ENCODE peak calls at places on chromosome 15, in seven cellular contexts. W, S, X, T, G, Q and U are unnamed samples.

GRCh38 chr15:38996111-38996541 is 431.5 kb upstream of the RASGRP1 start:
- DNase-seq in Q (no peak), S (no peak), W (no peak), T (no peak), G (no peak), X (no peak), U (no peak)

GRCh38 chr15:39472661-39473657 is 107.9 kb upstream of the THBS1 start:
- DNase-seq in X (peak; percentile 98), G (peak; percentile 73), T (no peak), S (peak; percentile 81), W (no peak), Q (peak; percentile 92), U (peak; percentile 76)

GRCh38 chr15:51924146-51925068 is 47.2 kb downstream of the LEO1 start:
- DNase-seq in Q (no peak), X (no peak), S (no peak), W (no peak), T (no peak), G (no peak), U (no peak)

GRCh38 chr15:62983956-62984355 is 58.6 kb upstream of the TPM1 start:
- DNase-seq in W (no peak), S (no peak), Q (no peak), X (no peak), G (no peak), T (no peak), U (no peak)

GRCh38 chr15:91926871-91927270 is 73.4 kb downstream of the SLCO3A1 start:
- DNase-seq in W (no peak), T (no peak), Q (no peak), S (no peak), X (no peak), G (no peak), U (no peak)

GRCh38 chr15:28191832-28192231 is 92.7 kb upstream of the OCA2 start:
- DNase-seq in Q (peak; percentile 16), S (peak; percentile 17), X (no peak), G (peak; percentile 58), T (no peak), W (peak; percentile 30), U (no peak)

GRCh38 chr15:38189651-38190280 is 62.9 kb upstream of the SPRED1 start:
- DNase-seq in G (no peak), W (no peak), X (no peak), T (no peak), Q (no peak), S (no peak), U (no peak)

GRCh38 chr15:63157891-63158431 is 684 bp upstream of the RPS27L start:
- DNase-seq in W (peak; percentile 86), X (peak; percentile 70), G (peak; percentile 28), Q (peak; percentile 23), T (peak; percentile 53), S (peak; percentile 54), U (peak; percentile 65)

GRCh38 chr15:92617197-92618037 is 38.2 kb downstream of the FAM174B start:
- DNase-seq in Q (peak; percentile 91), W (peak; percentile 72), S (peak; percentile 71), T (no peak), G (peak; percentile 74), X (peak; percentile 87), U (peak; percentile 31)

GRCh38 chr15:92391640-92392039 is 2.0 kb upstream of the ST8SIA2 start:
- DNase-seq in X (no peak), S (no peak), W (peak; percentile 76), Q (no peak), G (no peak), T (peak; percentile 18), U (no peak)

GRCh38 chr15:78838480-78838879 is 27.2 kb upstream of the ADAMTS7 start:
- DNase-seq in W (no peak), Q (no peak), S (no peak), T (no peak), X (no peak), G (no peak), U (no peak)

GRCh38 chr15:66269326-66270090 is 16.0 kb upstream of the MEGF11 start:
- DNase-seq in S (peak; percentile 40), X (no peak), W (peak; percentile 34), T (no peak), G (no peak), Q (no peak), U (no peak)

GRCh38 chr15:27679621-27680521 is 419.2 kb downstream of the OCA2 start:
- DNase-seq in G (no peak), T (no peak), W (no peak), X (no peak), S (no peak), Q (no peak), U (no peak)

GRCh38 chr15:37218351-37218916 is 118.1 kb upstream of the MEIS2 start:
- DNase-seq in S (no peak), T (no peak), G (no peak), X (no peak), W (no peak), Q (no peak), U (no peak)

GRCh38 chr15:48914717-48915116 is 36.8 kb downstream of the EID1 start:
- DNase-seq in W (no peak), G (no peak), T (no peak), S (no peak), X (no peak), Q (no peak), U (no peak)

GRCh38 chr15:65056106-65056505 is 10.9 kb downstream of the SLC51B start:
- DNase-seq in S (no peak), W (no peak), Q (no peak), G (no peak), T (no peak), X (no peak), U (no peak)

GRCh38 chr15:68640791-68641331 is 62.1 kb downstream of the CORO2B start:
- DNase-seq in W (no peak), Q (no peak), T (no peak), S (no peak), G (no peak), X (no peak), U (no peak)

GRCh38 chr15:40871749-40872617 is 2.1 kb downstream of the RHOV start:
- DNase-seq in T (no peak), W (no peak), X (no peak), S (peak; percentile 77), Q (peak; percentile 97), G (no peak), U (no peak)

GRCh38 chr15:66823601-66824000 is 121.6 kb downstream of the SMAD6 start:
- DNase-seq in G (no peak), X (no peak), W (no peak), Q (no peak), S (no peak), T (no peak), U (no peak)

GRCh38 chr15:32853667-32854066 is 135.9 kb downstream of the GREM1 start:
- DNase-seq in X (no peak), G (no peak), Q (no peak), W (no peak), T (no peak), S (no peak), U (no peak)

GRCh38 chr15:32857732-32858131 is 139.9 kb downstream of the GREM1 start:
- DNase-seq in Q (no peak), S (no peak), W (no peak), T (no peak), X (no peak), G (no peak), U (no peak)

GRCh38 chr15:32852771-32853170 is 135.0 kb downstream of the GREM1 start:
- DNase-seq in G (no peak), X (no peak), T (no peak), S (no peak), Q (no peak), W (peak; percentile 89), U (no peak)

GRCh38 chr15:32856753-32857152 is 138.9 kb downstream of the GREM1 start:
- DNase-seq in G (no peak), T (no peak), X (no peak), S (no peak), Q (no peak), W (no peak), U (no peak)

GRCh38 chr15:32855942-32856341 is 138.1 kb downstream of the GREM1 start:
- DNase-seq in T (no peak), X (no peak), Q (no peak), W (peak; percentile 93), G (no peak), S (no peak), U (no peak)
- H3K4me3 ChIP-seq in T (no peak overlapping the region), X (no peak overlapping the region), Q (no peak overlapping the region), W (no peak overlapping the region), G (no peak overlapping the region), S (no peak overlapping the region), U (no peak overlapping the region)

GRCh38 chr15:23472033-23472432 is 25.0 kb upstream of the GOLGA6L2 start:
- DNase-seq in G (no peak), X (no peak), W (no peak), S (no peak), Q (no peak), T (no peak), U (no peak)

GRCh38 chr15:23472678-23473077 is 25.6 kb upstream of the GOLGA6L2 start:
- DNase-seq in X (no peak), T (no peak), Q (no peak), S (no peak), G (no peak), W (peak; percentile 92), U (no peak)

DNA sequence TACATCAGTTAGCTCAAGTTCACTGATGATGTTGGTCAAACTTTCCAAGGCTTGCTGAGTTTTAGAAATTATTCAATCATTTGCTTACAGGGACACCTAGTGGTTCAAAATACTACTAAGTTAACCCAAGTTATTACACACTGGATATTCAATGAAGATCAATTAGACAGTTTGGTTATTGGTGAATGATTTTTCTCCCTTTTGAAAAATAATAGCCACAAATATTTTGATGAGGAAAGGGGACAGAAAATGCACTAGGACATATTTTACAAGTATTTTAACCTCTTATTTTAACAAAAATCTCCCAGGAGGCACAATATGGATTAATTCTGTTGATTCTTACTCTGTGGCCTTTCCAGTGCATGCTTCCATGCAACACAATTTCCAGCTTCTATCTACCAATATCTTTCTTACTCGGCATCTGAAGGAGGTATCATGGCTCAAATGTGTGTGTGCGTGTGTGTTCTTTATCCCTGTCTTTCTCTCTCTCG is 20.1 kb upstream of the GOLGA6L2 start:
- DNase-seq in X (no peak), G (no peak), S (no peak), Q (no peak), T (peak; percentile 14), W (peak; percentile 65), U (no peak)
- TF ChIP-seq CTCF in X (no peak), G (peak; percentile 57), S (peak; percentile 56), Q (no peak), T (peak; percentile 71), W (peak; percentile 78), U (peak; percentile 32)

DNA sequence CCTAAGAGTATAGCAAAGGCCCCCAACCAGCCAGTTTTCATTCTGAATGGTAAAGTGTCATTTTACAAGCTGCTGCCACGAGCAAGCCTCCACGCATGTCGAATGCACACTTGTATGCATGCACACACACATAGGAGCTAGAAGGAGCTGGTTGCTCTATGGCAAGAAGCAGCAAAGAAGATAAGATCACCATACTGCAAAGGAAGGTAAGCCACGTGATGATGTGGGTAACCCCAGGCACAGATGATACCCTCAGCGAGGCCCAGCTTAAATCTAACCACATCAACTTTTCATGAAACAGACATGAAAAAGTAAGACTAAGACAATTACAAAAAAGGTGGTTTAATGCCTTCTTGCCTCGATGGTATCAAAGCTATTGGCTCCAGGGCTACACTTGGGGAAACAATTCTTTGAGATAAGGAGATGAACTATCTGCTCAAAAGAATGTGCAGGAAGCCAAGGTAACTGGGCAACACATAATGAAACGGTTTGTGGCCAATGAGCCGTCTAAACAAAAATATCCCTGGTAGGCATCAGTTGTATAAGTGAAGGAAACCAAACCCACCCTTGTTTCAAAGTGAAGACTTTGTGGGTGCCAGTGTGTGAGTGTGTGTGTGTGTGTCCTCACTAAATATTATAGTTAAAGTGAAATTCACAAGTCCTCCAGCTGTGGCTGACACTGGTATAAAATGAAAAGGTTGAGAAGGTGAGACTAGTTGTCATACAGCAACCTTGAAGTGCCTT is 365.7 kb upstream of the ICE2 start:
- DNase-seq in X (no peak), Q (no peak), S (peak; percentile 24), W (no peak), T (no peak), G (no peak), U (no peak)
- H3K4me1 ChIP-seq in X (no peaks in the 10 kb centered on the region), Q (no peaks in the 10 kb centered on the region), S (peaks cover 3% of the 10 kb centered on the region), W (no peaks in the 10 kb centered on the region), T (no peaks in the 10 kb centered on the region), G (no peaks in the 10 kb centered on the region), U (no peaks in the 10 kb centered on the region)

GRCh38 chr15:44728576-44729393 is 7.5 kb upstream of the TRIM69 start:
- DNase-seq in S (peak; percentile 97), G (peak; percentile 94), W (peak; percentile 95), X (peak; percentile 97), T (peak; percentile 98), Q (peak; percentile 95), U (peak; percentile 94)
- H3K4me3 ChIP-seq in S (peak overlapping the region; percentile 62), G (peak overlapping the region; percentile 79), W (peak overlapping the region; percentile 58), X (peak overlapping the region; percentile 75), T (peak overlapping the region; percentile 81), Q (peak overlapping the region; percentile 53), U (peak overlapping the region; percentile 83)